ENCODE peak calls at places on chromosome 4, in five cellular contexts. V, G, X, Y and N are unnamed samples.

GRCh38 chr4:177441803-177442622 is at the start of gene AGA:
- DNase-seq in G (peak), Y (peak), X (peak), V (peak), N (peak)

GRCh38 chr4:100299441-100299840 is 109.2 kb upstream of the DDIT4L start:
- DNase-seq in Y (no peak), X (no peak), G (no peak), V (no peak), N (no peak)

GRCh38 chr4:40648141-40648540 is 18.5 kb upstream of the RBM47 start:
- DNase-seq in X (no peak), V (no peak), G (no peak), Y (no peak), N (no peak)

GRCh38 chr4:136650541-136651277 is 881.6 kb downstream of the PCDH18 start:
- DNase-seq in V (no peak), G (peak), X (no peak), Y (no peak), N (no peak)

GRCh38 chr4:61938250-61938846 is 738.2 kb downstream of the ADGRL3 start:
- DNase-seq in V (no peak), G (no peak), Y (no peak), X (no peak), N (no peak)

GRCh38 chr4:174047363-174047762 is 236.1 kb downstream of the FBXO8 start:
- DNase-seq in Y (no peak), X (no peak), V (no peak), G (no peak), N (no peak)

GRCh38 chr4:48798117-48798516 is 18.0 kb upstream of the FRYL start:
- DNase-seq in Y (no peak), V (no peak), G (no peak), X (no peak), N (no peak)

GRCh38 chr4:30753316-30753715 is 33.1 kb downstream of the PCDH7 start:
- DNase-seq in V (no peak), X (no peak), G (no peak), Y (no peak), N (no peak)

GRCh38 chr4:110107868-110108267 is 90.5 kb downstream of the ELOVL6 start:
- DNase-seq in V (no peak), Y (no peak), X (no peak), G (no peak), N (no peak)

GRCh38 chr4:129550281-129550785 is 454.4 kb downstream of the C4orf33 start:
- DNase-seq in X (no peak), Y (no peak), G (peak), V (no peak), N (no peak)

GRCh38 chr4:7422898-7423180 is 11.9 kb downstream of the PSAPL1 start:
- DNase-seq in V (no peak), G (no peak), Y (peak), X (no peak), N (no peak)

GRCh38 chr4:145927055-145927454 is 11.6 kb downstream of the ZNF827 start:
- DNase-seq in G (no peak), V (no peak), Y (no peak), X (no peak), N (no peak)

GRCh38 chr4:56656346-56656643 is 24.8 kb downstream of the HOPX start:
- DNase-seq in G (no peak), Y (peak), X (peak), V (no peak), N (no peak)

GRCh38 chr4:143083811-143084472 is 100.8 kb upstream of the USP38 start:
- DNase-seq in X (no peak), Y (no peak), G (no peak), V (no peak), N (no peak)

GRCh38 chr4:128153795-128154194 is 92.7 kb downstream of the LARP1B start:
- DNase-seq in Y (no peak), V (no peak), X (no peak), G (no peak), N (no peak)

GRCh38 chr4:122959441-122959840 is 37.0 kb upstream of the NUDT6 start:
- DNase-seq in Y (no peak), G (no peak), V (no peak), X (no peak), N (no peak)

GRCh38 chr4:52038109-52038912 is at the start of gene SGCB:
- DNase-seq in V (peak), Y (peak), G (no peak), X (peak), N (peak)

GRCh38 chr4:154618708-154619315 is 6.4 kb upstream of the FGG start:
- DNase-seq in V (peak), Y (no peak), X (peak), G (peak), N (no peak)

GRCh38 chr4:15457401-15458201 is 12.1 kb upstream of the CC2D2A start:
- DNase-seq in V (no peak), Y (no peak), G (peak), X (no peak), N (no peak)

GRCh38 chr4:141058739-141059507 is 74.3 kb downstream of the RNF150 start:
- DNase-seq in Y (no peak), G (no peak), X (no peak), V (no peak), N (no peak)

GRCh38 chr4:122758033-122758432 is 25.5 kb downstream of the BBS12 start:
- DNase-seq in X (no peak), G (no peak), V (no peak), Y (no peak), N (no peak)

GRCh38 chr4:106369456-106370060 is 980 bp upstream of the GIMD1 start:
- DNase-seq in V (no peak), G (peak), Y (no peak), X (peak), N (no peak)

GRCh38 chr4:46425775-46426400 is 36.0 kb upstream of the GABRA2 start:
- DNase-seq in V (no peak), X (no peak), G (peak), Y (no peak), N (no peak)

GRCh38 chr4:24471623-24472510 is 112.5 kb downstream of the DHX15 start:
- DNase-seq in G (no peak), V (peak), Y (no peak), X (peak), N (peak)

GRCh38 chr4:56311299-56311975 is 75.9 kb downstream of the AASDH start:
- DNase-seq in G (no peak), V (no peak), X (no peak), Y (no peak), N (no peak)

GRCh38 chr4:62133498-62133897 is 933.4 kb downstream of the ADGRL3 start:
- DNase-seq in G (no peak), V (no peak), X (no peak), Y (no peak), N (no peak)

GRCh38 chr4:173281001-173281400 is 53.2 kb downstream of the HMGB2 start:
- DNase-seq in X (no peak), Y (no peak), G (no peak), V (no peak), N (no peak)

GRCh38 chr4:78038704-78039103 is 18.4 kb upstream of the FRAS1 start:
- DNase-seq in V (no peak), G (no peak), X (no peak), Y (no peak), N (no peak)

GRCh38 chr4:4416981-4417380 is 30.1 kb downstream of the NSG1 start:
- DNase-seq in G (no peak), Y (no peak), X (no peak), V (no peak), N (no peak)

GRCh38 chr4:92522371-92522770 is 218.6 kb downstream of the GRID2 start:
- DNase-seq in G (no peak), X (no peak), Y (no peak), V (no peak), N (no peak)

GRCh38 chr4:185711764-185712163 is 100.2 kb downstream of the SORBS2 start:
- DNase-seq in X (no peak), Y (no peak), G (no peak), V (no peak), N (no peak)

GRCh38 chr4:55947912-55948725 is 626 bp upstream of the CEP135 start:
- DNase-seq in X (no peak), G (peak), Y (no peak), V (no peak), N (no peak)

GRCh38 chr4:145760176-145760575 is 80.2 kb downstream of the C4orf51 start:
- DNase-seq in G (no peak), Y (no peak), X (no peak), V (no peak), N (no peak)

GRCh38 chr4:109147135-109147534 is 155.3 kb downstream of the COL25A1 start:
- DNase-seq in G (no peak), Y (no peak), X (no peak), V (no peak), N (no peak)

GRCh38 chr4:147078875-147079658 is 133.4 kb upstream of the TTC29 start:
- DNase-seq in G (no peak), Y (no peak), V (peak), X (no peak), N (no peak)

GRCh38 chr4:142428715-142429114 is 417.4 kb downstream of the INPP4B start:
- DNase-seq in X (no peak), V (no peak), G (no peak), Y (no peak), N (no peak)

GRCh38 chr4:151865327-151865726 is 104.5 kb upstream of the GATB start:
- DNase-seq in V (peak), X (no peak), G (no peak), Y (peak), N (no peak)

GRCh38 chr4:119690871-119691270 is 62.3 kb upstream of the PDE5A start:
- DNase-seq in Y (no peak), X (no peak), G (peak), V (no peak), N (no peak)

DNA sequence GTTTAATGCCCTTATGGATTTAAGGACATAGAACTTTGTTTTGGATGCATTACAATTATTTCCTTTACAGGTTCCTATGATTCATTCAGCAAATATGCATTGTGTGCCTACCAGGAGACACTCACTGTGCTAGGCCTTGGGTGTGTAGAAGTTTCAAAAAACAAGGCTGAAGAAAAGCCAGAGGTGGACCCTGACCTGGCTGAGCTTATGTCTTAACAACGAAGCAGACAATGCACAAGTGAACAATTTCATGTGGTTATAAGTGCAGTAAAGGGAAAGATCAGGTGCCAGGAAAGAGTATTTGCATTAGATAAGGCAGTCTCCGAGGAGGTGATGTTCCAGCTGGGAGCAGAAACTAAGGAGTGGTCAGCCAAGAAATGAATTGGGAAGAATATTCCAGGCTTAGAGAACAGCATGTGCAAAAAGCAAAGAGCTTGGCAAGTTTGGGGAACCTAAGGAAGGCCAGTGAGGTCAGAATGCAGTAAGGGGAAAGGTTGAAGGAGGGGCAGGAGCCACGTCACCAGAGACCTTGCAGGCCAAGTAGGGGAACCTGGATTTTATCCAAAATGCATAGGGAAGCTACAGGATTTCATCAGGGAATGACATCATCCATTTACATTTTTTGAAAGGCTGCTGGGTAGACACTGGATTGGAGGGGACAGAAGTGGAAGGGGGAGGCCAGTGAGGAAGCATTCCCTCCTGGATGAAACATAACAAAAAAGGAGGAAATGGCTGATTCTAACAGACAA is 193.6 kb downstream of the SOWAHB start:
- DNase-seq in G (no peak), Y (no peak), V (peak), X (no peak), N (no peak)
- TF ChIP-seq POLR2AphosphoS5 in G (no peak), Y (no peak), V (peak), X (no peak), N (no peak)

GRCh38 chr4:150173854-150174398 is 95.7 kb downstream of the DCLK2 start:
- DNase-seq in Y (no peak), X (no peak), G (no peak), V (no peak), N (no peak)
- TF ChIP-seq POLR2A in Y (no peak), X (no peak), G (no peak), V (no peak), N (no peak)

DNA sequence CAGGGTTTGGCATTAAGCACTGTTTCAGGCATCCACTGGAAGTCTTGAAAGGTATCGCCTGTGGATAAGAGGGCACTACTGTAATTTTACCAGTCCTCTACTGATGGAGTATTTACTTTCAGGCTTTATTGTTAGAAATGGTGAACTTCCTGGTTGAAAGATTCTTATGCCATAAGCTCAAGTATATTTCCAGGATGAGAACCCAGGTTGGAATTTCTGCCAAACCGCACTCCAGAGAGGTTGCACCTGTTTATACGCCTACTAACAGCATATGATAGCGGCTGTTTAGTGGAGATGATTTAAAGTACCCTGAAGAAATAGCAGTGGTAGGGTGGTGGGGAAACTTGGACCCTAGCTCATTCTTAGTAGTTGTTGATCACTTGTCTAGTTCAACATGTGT is 9.9 kb downstream of the FNIP2 start:
- DNase-seq in G (no peak), V (no peak), Y (no peak), X (no peak), N (no peak)
- TF ChIP-seq POLR2AphosphoS5 in G (no peak), V (no peak), Y (no peak), X (no peak), N (no peak)

GRCh38 chr4:1792832-1793495 is at the start of gene FGFR3:
- DNase-seq in Y (no peak), X (peak), G (peak), V (peak), N (peak)
- TF ChIP-seq POLR2A in Y (no peak), X (no peak), G (peak), V (peak), N (no peak)

GRCh38 chr4:156778093-156778492 is 193.5 kb downstream of the PDGFC start:
- DNase-seq in Y (no peak), V (no peak), G (no peak), X (no peak), N (no peak)

GRCh38 chr4:156778606-156779005 is 193.0 kb downstream of the PDGFC start:
- DNase-seq in X (no peak), Y (no peak), V (no peak), G (peak), N (no peak)

GRCh38 chr4:156779774-156780173 is 191.8 kb downstream of the PDGFC start:
- DNase-seq in V (no peak), Y (no peak), G (peak), X (no peak), N (no peak)

GRCh38 chr4:156781852-156782251 is 189.7 kb downstream of the PDGFC start:
- DNase-seq in Y (no peak), G (no peak), X (no peak), V (no peak), N (no peak)

GRCh38 chr4:156779046-156779445 is 192.6 kb downstream of the PDGFC start:
- DNase-seq in Y (no peak), V (no peak), G (no peak), X (no peak), N (no peak)
- TF ChIP-seq POLR2AphosphoS5 in Y (no peak), V (no peak), G (no peak), X (no peak), N (no peak)

GRCh38 chr4:165207431-165208321 is at the start of gene KLHL2:
- DNase-seq in V (peak), X (peak), Y (peak), G (peak), N (peak)
- TF ChIP-seq POLR2A in V (peak), X (no peak), Y (no peak), G (peak), N (peak)

GRCh38 chr4:88729146-88729755 is 31.6 kb upstream of the NAP1L5 start:
- DNase-seq in X (no peak), G (no peak), Y (no peak), V (no peak), N (no peak)
- TF ChIP-seq POLR2AphosphoS5 in X (no peak), G (no peak), Y (no peak), V (peak), N (no peak)

GRCh38 chr4:781493-782216 is 44.3 kb downstream of the CPLX1 start:
- DNase-seq in V (peak), G (peak), X (peak), Y (peak), N (peak)
- TF ChIP-seq POLR2A in V (peak), G (peak), X (peak), Y (no peak), N (peak)